ENCODE peak calls at places on chromosomes 2 and 18, in seven cellular contexts. One of them, this sample, is unnamed.

GRCh38 chr2:65153515-65153914 is 23.6 kb upstream of the RAB1A start:
- DNase-seq in H7: no peak
- DNase-seq in endodermal cell: no peak
- DNase-seq in cardiac fibroblast: no peak
- DNase-seq in uterus: no peak
- DNase-seq in GM12878: no peak
- DNase-seq in body of pancreas: no peak
- DNase-seq in this sample: no peak

GRCh38 chr2:222713007-222713406 is 41.5 kb downstream of the MOGAT1 start:
- DNase-seq in H7: no peak
- DNase-seq in endodermal cell: no peak
- DNase-seq in cardiac fibroblast: peak
- DNase-seq in uterus: no peak
- DNase-seq in GM12878: no peak
- DNase-seq in body of pancreas: no peak
- DNase-seq in this sample: no peak

GRCh38 chr2:202267495-202267894 is 1.9 kb downstream of the NOP58 start:
- DNase-seq in H7: no peak
- DNase-seq in endodermal cell: no peak
- DNase-seq in cardiac fibroblast: peak
- DNase-seq in uterus: no peak
- DNase-seq in GM12878: no peak
- DNase-seq in body of pancreas: no peak
- DNase-seq in this sample: peak

GRCh38 chr2:118609138-118609537 is 238.3 kb downstream of the EN1 start:
- DNase-seq in H7: no peak
- DNase-seq in endodermal cell: no peak
- DNase-seq in cardiac fibroblast: peak
- DNase-seq in uterus: no peak
- DNase-seq in GM12878: no peak
- DNase-seq in body of pancreas: no peak
- DNase-seq in this sample: no peak

GRCh38 chr18:58213445-58213844 is 169.4 kb downstream of the NEDD4L start:
- DNase-seq in H7: no peak
- DNase-seq in endodermal cell: no peak
- DNase-seq in cardiac fibroblast: peak
- DNase-seq in uterus: no peak
- DNase-seq in GM12878: no peak
- DNase-seq in body of pancreas: no peak
- DNase-seq in this sample: no peak

GRCh38 chr2:45607701-45608100 is 3.4 kb downstream of the SRBD1 start:
- DNase-seq in H7: peak
- DNase-seq in endodermal cell: no peak
- DNase-seq in cardiac fibroblast: peak
- DNase-seq in uterus: no peak
- DNase-seq in GM12878: no peak
- DNase-seq in body of pancreas: no peak
- DNase-seq in this sample: no peak

GRCh38 chr2:128346291-128346690 is 27.6 kb upstream of the HS6ST1 start:
- DNase-seq in H7: peak
- DNase-seq in endodermal cell: no peak
- DNase-seq in cardiac fibroblast: no peak
- DNase-seq in uterus: no peak
- DNase-seq in GM12878: no peak
- DNase-seq in body of pancreas: no peak
- DNase-seq in this sample: no peak

GRCh38 chr2:3168230-3168891 is 209.3 kb downstream of the EIPR1 start:
- DNase-seq in H7: peak
- DNase-seq in endodermal cell: peak
- DNase-seq in cardiac fibroblast: peak
- DNase-seq in uterus: no peak
- DNase-seq in GM12878: no peak
- DNase-seq in body of pancreas: no peak
- DNase-seq in this sample: no peak

GRCh38 chr2:237695201-237695780 is 67.9 kb downstream of the LRRFIP1 start:
- DNase-seq in H7: no peak
- DNase-seq in endodermal cell: no peak
- DNase-seq in cardiac fibroblast: peak
- DNase-seq in uterus: peak
- DNase-seq in GM12878: peak
- DNase-seq in body of pancreas: no peak
- DNase-seq in this sample: peak

GRCh38 chr2:176830362-176830761 is 382.2 kb upstream of the HNRNPA3 start:
- DNase-seq in H7: no peak
- DNase-seq in endodermal cell: peak
- DNase-seq in cardiac fibroblast: no peak
- DNase-seq in uterus: no peak
- DNase-seq in GM12878: no peak
- DNase-seq in body of pancreas: no peak
- DNase-seq in this sample: peak

GRCh38 chr18:54112356-54112755 is 112.1 kb downstream of the MBD2 start:
- DNase-seq in H7: no peak
- DNase-seq in endodermal cell: no peak
- DNase-seq in cardiac fibroblast: peak
- DNase-seq in uterus: no peak
- DNase-seq in GM12878: no peak
- DNase-seq in body of pancreas: no peak
- DNase-seq in this sample: no peak

GRCh38 chr2:67322361-67323001 is 74.7 kb upstream of the ETAA1 start:
- DNase-seq in H7: peak
- DNase-seq in endodermal cell: peak
- DNase-seq in cardiac fibroblast: peak
- DNase-seq in uterus: peak
- DNase-seq in GM12878: no peak
- DNase-seq in body of pancreas: peak
- DNase-seq in this sample: peak

GRCh38 chr2:54523336-54523959 is 67.3 kb downstream of the SPTBN1 start:
- DNase-seq in H7: no peak
- DNase-seq in endodermal cell: no peak
- DNase-seq in cardiac fibroblast: no peak
- DNase-seq in uterus: no peak
- DNase-seq in GM12878: no peak
- DNase-seq in body of pancreas: no peak
- DNase-seq in this sample: no peak

GRCh38 chr2:218806346-218806978 is 24.5 kb downstream of the CYP27A1 start:
- DNase-seq in H7: peak
- DNase-seq in endodermal cell: no peak
- DNase-seq in cardiac fibroblast: peak
- DNase-seq in uterus: peak
- DNase-seq in GM12878: peak
- DNase-seq in body of pancreas: peak
- DNase-seq in this sample: peak

GRCh38 chr2:109376115-109376514 is 237.7 kb downstream of the SEPTIN10 start:
- DNase-seq in H7: peak
- DNase-seq in endodermal cell: peak
- DNase-seq in cardiac fibroblast: peak
- DNase-seq in uterus: no peak
- DNase-seq in GM12878: no peak
- DNase-seq in body of pancreas: no peak
- DNase-seq in this sample: no peak

GRCh38 chr18:3367491-3368091 is 82.4 kb upstream of the TGIF1 start:
- DNase-seq in H7: no peak
- DNase-seq in endodermal cell: no peak
- DNase-seq in cardiac fibroblast: peak
- DNase-seq in uterus: no peak
- DNase-seq in GM12878: no peak
- DNase-seq in body of pancreas: no peak
- DNase-seq in this sample: no peak

GRCh38 chr2:222795671-222796357 is 65.0 kb upstream of the ACSL3 start:
- DNase-seq in H7: no peak
- DNase-seq in endodermal cell: no peak
- DNase-seq in cardiac fibroblast: no peak
- DNase-seq in uterus: no peak
- DNase-seq in GM12878: no peak
- DNase-seq in body of pancreas: no peak
- DNase-seq in this sample: no peak

GRCh38 chr2:39549718-39550464 is 112.8 kb upstream of the MAP4K3 start:
- DNase-seq in H7: no peak
- DNase-seq in endodermal cell: peak
- DNase-seq in cardiac fibroblast: no peak
- DNase-seq in uterus: no peak
- DNase-seq in GM12878: no peak
- DNase-seq in body of pancreas: peak
- DNase-seq in this sample: no peak

GRCh38 chr2:208493186-208493585 is 86.6 kb downstream of the PTH2R start:
- DNase-seq in H7: no peak
- DNase-seq in endodermal cell: no peak
- DNase-seq in cardiac fibroblast: no peak
- DNase-seq in uterus: no peak
- DNase-seq in GM12878: no peak
- DNase-seq in body of pancreas: no peak
- DNase-seq in this sample: no peak

DNA sequence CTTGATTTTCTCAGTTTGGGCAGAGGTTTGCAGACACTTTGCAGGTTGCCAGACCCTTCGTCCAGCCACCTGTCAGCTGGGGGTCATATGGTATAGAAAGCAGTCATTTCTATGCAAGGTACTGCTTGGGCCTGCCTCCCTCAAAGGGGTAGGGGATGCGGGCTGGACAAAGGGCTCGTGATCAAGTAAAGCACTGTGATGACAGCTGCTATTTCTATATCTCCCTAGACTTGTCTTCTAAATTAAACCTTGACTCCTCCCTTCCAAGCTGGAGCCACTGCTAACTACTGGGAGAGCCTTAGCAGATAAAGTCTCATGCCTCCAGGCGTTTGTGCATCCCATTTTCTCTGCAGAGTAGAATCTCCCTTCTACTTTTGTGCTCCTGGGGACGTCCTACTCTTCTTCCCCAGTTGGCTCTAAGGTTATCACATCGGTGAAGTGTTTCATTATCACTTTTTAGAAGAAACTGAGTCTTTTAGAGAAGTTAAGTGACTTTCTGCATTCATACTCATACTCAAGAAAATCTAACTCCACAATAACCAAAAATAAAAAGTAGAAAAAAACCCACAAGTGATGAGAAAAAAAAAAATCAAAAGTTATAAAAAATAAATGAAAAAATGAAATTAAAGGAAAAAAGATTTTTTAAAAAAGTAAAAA is 710 bp upstream of the XRCC5 start:
- DNase-seq in H7: peak
- DNase-seq in endodermal cell: peak
- DNase-seq in cardiac fibroblast: no peak
- DNase-seq in uterus: no peak
- DNase-seq in GM12878: no peak
- DNase-seq in body of pancreas: no peak
- DNase-seq in this sample: no peak
- H3K4me3 ChIP-seq in H7: peak
- H3K4me3 ChIP-seq in endodermal cell: peak
- H3K4me3 ChIP-seq in cardiac fibroblast: peak
- H3K4me3 ChIP-seq in uterus: peak
- H3K4me3 ChIP-seq in GM12878: peak
- H3K4me3 ChIP-seq in body of pancreas: no peak
- H3K4me3 ChIP-seq in this sample: peak

GRCh38 chr2:234823196-234823876 is 128.5 kb upstream of the SH3BP4 start:
- DNase-seq in H7: no peak
- DNase-seq in endodermal cell: no peak
- DNase-seq in cardiac fibroblast: no peak
- DNase-seq in uterus: peak
- DNase-seq in GM12878: no peak
- DNase-seq in body of pancreas: no peak
- DNase-seq in this sample: no peak
- H3K4me3 ChIP-seq in H7: no peak
- H3K4me3 ChIP-seq in endodermal cell: no peak
- H3K4me3 ChIP-seq in cardiac fibroblast: no peak
- H3K4me3 ChIP-seq in uterus: no peak
- H3K4me3 ChIP-seq in GM12878: no peak
- H3K4me3 ChIP-seq in body of pancreas: no peak
- H3K4me3 ChIP-seq in this sample: no peak

GRCh38 chr2:46769809-46770208 is 145.8 kb downstream of the MCFD2 start:
- DNase-seq in H7: no peak
- DNase-seq in endodermal cell: no peak
- DNase-seq in cardiac fibroblast: no peak
- DNase-seq in uterus: no peak
- DNase-seq in GM12878: no peak
- DNase-seq in body of pancreas: no peak
- DNase-seq in this sample: no peak

GRCh38 chr2:46771309-46771708 is 144.3 kb downstream of the MCFD2 start:
- DNase-seq in H7: no peak
- DNase-seq in endodermal cell: no peak
- DNase-seq in cardiac fibroblast: no peak
- DNase-seq in uterus: no peak
- DNase-seq in GM12878: no peak
- DNase-seq in body of pancreas: no peak
- DNase-seq in this sample: no peak

GRCh38 chr2:46767706-46768105 is 147.9 kb downstream of the MCFD2 start:
- DNase-seq in H7: no peak
- DNase-seq in endodermal cell: no peak
- DNase-seq in cardiac fibroblast: no peak
- DNase-seq in uterus: no peak
- DNase-seq in GM12878: no peak
- DNase-seq in body of pancreas: no peak
- DNase-seq in this sample: no peak

GRCh38 chr2:46772500-46772899 is 143.1 kb downstream of the MCFD2 start:
- DNase-seq in H7: no peak
- DNase-seq in endodermal cell: no peak
- DNase-seq in cardiac fibroblast: no peak
- DNase-seq in uterus: no peak
- DNase-seq in GM12878: no peak
- DNase-seq in body of pancreas: no peak
- DNase-seq in this sample: no peak

GRCh38 chr2:46770622-46771021 is 145.0 kb downstream of the MCFD2 start:
- DNase-seq in H7: no peak
- DNase-seq in endodermal cell: no peak
- DNase-seq in cardiac fibroblast: peak
- DNase-seq in uterus: no peak
- DNase-seq in GM12878: no peak
- DNase-seq in body of pancreas: no peak
- DNase-seq in this sample: no peak
- H3K4me3 ChIP-seq in H7: no peak
- H3K4me3 ChIP-seq in endodermal cell: peak
- H3K4me3 ChIP-seq in cardiac fibroblast: no peak
- H3K4me3 ChIP-seq in uterus: no peak
- H3K4me3 ChIP-seq in GM12878: no peak
- H3K4me3 ChIP-seq in body of pancreas: no peak
- H3K4me3 ChIP-seq in this sample: no peak

GRCh38 chr18:47253101-47253654 is 1.7 kb upstream of the SKOR2 start:
- DNase-seq in H7: peak
- DNase-seq in endodermal cell: no peak
- DNase-seq in cardiac fibroblast: no peak
- DNase-seq in uterus: no peak
- DNase-seq in GM12878: no peak
- DNase-seq in body of pancreas: no peak
- DNase-seq in this sample: no peak

GRCh38 chr18:47249602-47250001 is 1.9 kb downstream of the SKOR2 start:
- DNase-seq in H7: no peak
- DNase-seq in endodermal cell: no peak
- DNase-seq in cardiac fibroblast: peak
- DNase-seq in uterus: no peak
- DNase-seq in GM12878: no peak
- DNase-seq in body of pancreas: no peak
- DNase-seq in this sample: no peak

GRCh38 chr18:47250415-47251046 is 929 bp downstream of the SKOR2 start:
- DNase-seq in H7: peak
- DNase-seq in endodermal cell: peak
- DNase-seq in cardiac fibroblast: no peak
- DNase-seq in uterus: no peak
- DNase-seq in GM12878: no peak
- DNase-seq in body of pancreas: no peak
- DNase-seq in this sample: no peak

GRCh38 chr18:47248610-47249343 is 2.7 kb downstream of the SKOR2 start:
- DNase-seq in H7: peak
- DNase-seq in endodermal cell: peak
- DNase-seq in cardiac fibroblast: no peak
- DNase-seq in uterus: no peak
- DNase-seq in GM12878: no peak
- DNase-seq in body of pancreas: no peak
- DNase-seq in this sample: no peak

GRCh38 chr18:47251289-47252120 is at the start of gene SKOR2:
- DNase-seq in H7: peak
- DNase-seq in endodermal cell: peak
- DNase-seq in cardiac fibroblast: no peak
- DNase-seq in uterus: no peak
- DNase-seq in GM12878: no peak
- DNase-seq in body of pancreas: no peak
- DNase-seq in this sample: no peak
- H3K4me3 ChIP-seq in H7: peak
- H3K4me3 ChIP-seq in endodermal cell: peak
- H3K4me3 ChIP-seq in cardiac fibroblast: no peak
- H3K4me3 ChIP-seq in uterus: no peak
- H3K4me3 ChIP-seq in GM12878: no peak
- H3K4me3 ChIP-seq in body of pancreas: no peak
- H3K4me3 ChIP-seq in this sample: no peak

This sample was measured in GM12865.